ENCODE peak calls at places on chromosomes 7 and 10, in seven cellular contexts. D is K562, G is SK-N-SH, X is H1, I is HCT116, S is GM12878, B is HepG2. H is an unnamed sample.

GRCh38 chr10:7550038-7550437 is 116.7 kb downstream of the ITIH5 start:
- DNase-seq in D (no peak), G (no peak), X (no peak), I (no peak), S (no peak), B (no peak), H (no peak)

GRCh38 chr7:128904381-128905197 is 5.9 kb downstream of the KCP start:
- DNase-seq in D (peak), G (peak), X (no peak), I (peak), S (peak), B (peak), H (peak)

GRCh38 chr7:43119371-43120069 is 7.1 kb downstream of the HECW1 start:
- DNase-seq in D (no peak), G (no peak), X (no peak), I (no peak), S (no peak), B (no peak), H (no peak)

GRCh38 chr7:27100601-27101187 is 1.8 kb downstream of the HOXA2 start:
- DNase-seq in D (no peak), G (no peak), X (no peak), I (no peak), S (no peak), B (no peak), H (no peak)

GRCh38 chr7:120874722-120875121 is 16.8 kb upstream of the TSPAN12 start:
- DNase-seq in D (no peak), G (no peak), X (no peak), I (no peak), S (no peak), B (no peak), H (no peak)

GRCh38 chr7:30920584-30921539 is 9.2 kb downstream of the AQP1 start:
- DNase-seq in D (peak), G (peak), X (no peak), I (no peak), S (no peak), B (no peak), H (no peak)

GRCh38 chr10:7561216-7561893 is 105.4 kb downstream of the ITIH5 start:
- DNase-seq in D (no peak), G (no peak), X (no peak), I (no peak), S (no peak), B (peak), H (no peak)

GRCh38 chr10:123582084-123582989 is 83.8 kb upstream of the GPR26 start:
- DNase-seq in D (peak), G (peak), X (peak), I (peak), S (no peak), B (peak), H (peak)

GRCh38 chr10:89213191-89213808 is 6.2 kb upstream of the CH25H start:
- DNase-seq in D (peak), G (peak), X (no peak), I (no peak), S (no peak), B (peak), H (peak)

GRCh38 chr10:96295475-96295874 is 8.8 kb upstream of the DNTT start:
- DNase-seq in D (no peak), G (no peak), X (no peak), I (no peak), S (no peak), B (no peak), H (no peak)

GRCh38 chr10:96288151-96288621 is 16.0 kb upstream of the DNTT start:
- DNase-seq in D (no peak), G (no peak), X (no peak), I (no peak), S (peak), B (no peak), H (no peak)

GRCh38 chr10:96289218-96289910 is 14.9 kb upstream of the DNTT start:
- DNase-seq in D (no peak), G (no peak), X (no peak), I (no peak), S (no peak), B (no peak), H (peak)

GRCh38 chr10:96290368-96291133 is 13.7 kb upstream of the DNTT start:
- DNase-seq in D (no peak), G (no peak), X (no peak), I (no peak), S (peak), B (no peak), H (no peak)

DNA sequence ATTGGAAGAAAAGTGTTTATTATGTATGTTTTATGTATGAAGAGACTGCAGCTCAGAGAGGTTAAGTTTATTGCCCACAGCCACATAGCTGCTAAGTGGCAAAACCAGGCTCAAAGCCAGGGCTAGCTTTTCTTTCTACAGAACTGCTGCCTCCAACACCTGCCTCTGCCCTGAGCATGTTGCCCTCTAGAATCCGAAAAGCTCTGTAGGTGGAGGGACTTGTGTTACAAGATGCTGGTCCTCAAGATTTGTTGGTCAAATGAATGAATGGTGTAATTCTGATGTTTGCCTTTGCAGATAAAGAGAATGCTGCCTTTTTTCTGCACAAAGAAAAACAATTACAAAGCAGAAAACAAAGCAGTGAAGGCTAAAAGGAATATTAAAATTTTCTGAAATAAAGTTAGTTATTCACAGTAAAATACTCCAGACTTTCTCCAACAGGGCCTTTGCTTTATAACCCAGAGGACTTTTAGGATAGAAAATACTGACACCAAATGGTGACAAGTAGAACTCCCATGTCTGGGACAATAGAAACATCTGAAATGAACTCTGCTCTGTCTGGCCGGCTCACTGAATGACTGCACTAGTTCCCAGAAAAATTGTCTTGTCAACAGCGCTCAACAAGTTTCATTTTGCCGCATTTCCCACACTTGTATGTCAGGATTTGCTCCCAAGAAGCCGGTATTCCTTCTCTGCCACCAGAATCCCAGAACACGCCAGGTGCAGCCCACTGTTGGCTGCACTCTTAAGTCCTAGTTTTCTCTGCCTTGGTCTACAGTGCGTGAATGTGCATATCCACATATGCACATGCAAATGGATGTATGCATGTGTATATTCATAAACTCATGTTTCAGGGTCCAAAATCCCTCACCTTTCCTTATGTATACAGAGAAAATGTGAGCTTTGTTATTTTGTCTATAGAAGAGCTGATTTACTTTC is 11.0 kb upstream of the DNTT start:
- DNase-seq in D (peak), G (peak), X (no peak), I (peak), S (no peak), B (peak), H (peak)
- TF ChIP-seq JUND in D (no peak), G (no peak), X (no peak), I (no peak), S (no peak), B (no peak), H (no peak)

GRCh38 chr7:123609883-123610239 is 8.2 kb downstream of the ASB15 start:
- DNase-seq in D (no peak), G (no peak), X (no peak), I (no peak), S (no peak), B (no peak), H (no peak)
- TF ChIP-seq JUND in D (no peak), G (no peak), X (no peak), I (no peak), S (no peak), B (no peak), H (no peak)

DNA sequence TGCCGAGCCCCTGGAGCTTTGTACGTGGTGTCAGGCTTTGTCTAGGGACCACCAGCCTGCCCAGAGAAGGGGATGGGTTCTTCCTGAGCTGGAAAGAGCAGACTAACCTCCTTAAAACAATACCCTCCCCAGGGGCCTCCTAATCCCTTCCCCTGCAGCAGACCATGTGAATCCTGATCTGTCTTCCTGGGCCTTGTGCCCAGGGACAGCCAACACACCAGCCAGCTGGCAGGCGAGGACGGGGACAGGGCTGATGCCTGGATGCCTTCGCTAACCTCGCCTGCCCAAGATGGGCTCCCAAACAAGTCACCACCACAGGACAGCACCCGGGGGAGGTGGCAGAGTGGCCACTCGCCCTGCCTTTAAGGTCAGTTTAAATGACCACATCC is 17.6 kb downstream of the PODXL start:
- DNase-seq in D (no peak), G (no peak), X (no peak), I (no peak), S (no peak), B (no peak), H (no peak)
- TF ChIP-seq JUND in D (no peak), G (no peak), X (no peak), I (no peak), S (no peak), B (no peak), H (no peak)

DNA sequence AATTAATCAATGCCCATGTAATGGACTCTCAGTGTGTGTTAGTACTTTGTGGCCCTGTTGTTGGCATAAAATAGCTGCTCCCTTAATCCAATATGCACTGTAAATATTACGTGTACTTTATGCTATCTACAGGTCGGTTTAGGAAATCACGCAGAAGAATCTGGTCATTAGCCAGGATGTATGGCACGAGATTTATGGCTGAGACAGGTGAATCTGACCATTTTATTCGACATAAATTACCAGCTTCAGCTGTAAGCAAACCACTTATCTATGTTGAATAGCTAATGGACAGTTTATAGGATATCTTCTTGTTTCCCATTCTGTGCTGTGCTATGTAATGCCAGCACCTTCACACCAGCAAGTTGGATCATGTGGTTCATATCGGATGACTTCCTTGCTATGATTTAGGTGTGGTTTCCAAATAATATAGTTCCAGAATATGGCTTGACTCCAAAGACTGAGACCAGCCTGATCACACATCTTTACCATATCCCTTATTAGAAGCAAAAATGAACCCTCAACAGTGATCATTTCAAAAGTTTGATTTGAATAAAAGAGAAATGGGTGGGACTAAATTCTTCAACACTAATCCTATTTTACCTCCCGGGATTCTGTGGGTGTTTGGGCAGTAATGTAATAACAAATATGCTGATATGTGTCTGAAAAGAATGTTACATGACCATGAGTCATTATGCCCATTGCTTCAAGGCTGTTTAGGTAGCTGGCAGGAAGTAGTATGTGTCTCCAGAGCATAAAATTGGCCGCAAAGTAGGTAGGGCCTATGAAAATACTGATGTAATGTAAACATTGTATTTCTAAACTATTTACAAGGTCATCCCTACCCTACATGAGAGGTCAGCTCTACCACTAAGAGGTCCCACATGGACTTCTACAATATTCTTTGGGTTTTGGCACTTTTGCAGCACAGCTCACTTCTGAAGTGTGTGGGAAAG is 301.6 kb downstream of the AHR start:
- DNase-seq in D (no peak), G (no peak), X (no peak), I (no peak), S (no peak), B (peak), H (peak)
- TF ChIP-seq JUND in D (no peak), G (no peak), X (no peak), I (no peak), S (no peak), B (no peak), H (peak)

GRCh38 chr10:84289521-84290200 is 38.7 kb upstream of the CCSER2 start:
- DNase-seq in D (no peak), G (no peak), X (no peak), I (no peak), S (no peak), B (no peak), H (no peak)

GRCh38 chr10:84292502-84292901 is 35.9 kb upstream of the CCSER2 start:
- DNase-seq in D (no peak), G (no peak), X (no peak), I (no peak), S (no peak), B (no peak), H (no peak)

GRCh38 chr10:84291389-84291788 is 37.0 kb upstream of the CCSER2 start:
- DNase-seq in D (peak), G (no peak), X (no peak), I (no peak), S (no peak), B (peak), H (peak)

GRCh38 chr10:84288151-84288550 is 40.2 kb upstream of the CCSER2 start:
- DNase-seq in D (no peak), G (no peak), X (no peak), I (no peak), S (no peak), B (no peak), H (no peak)

GRCh38 chr10:84290235-84290634 is 38.2 kb upstream of the CCSER2 start:
- DNase-seq in D (no peak), G (no peak), X (no peak), I (no peak), S (no peak), B (no peak), H (no peak)
- TF ChIP-seq JUND in D (no peak), G (no peak), X (no peak), I (no peak), S (no peak), B (no peak), H (no peak)

GRCh38 chr10:4046722-4047354 is 261.8 kb upstream of the KLF6 start:
- DNase-seq in D (no peak), G (no peak), X (no peak), I (no peak), S (no peak), B (no peak), H (no peak)
- TF ChIP-seq JUND in D (no peak), G (no peak), X (no peak), I (no peak), S (no peak), B (no peak), H (no peak)

DNA sequence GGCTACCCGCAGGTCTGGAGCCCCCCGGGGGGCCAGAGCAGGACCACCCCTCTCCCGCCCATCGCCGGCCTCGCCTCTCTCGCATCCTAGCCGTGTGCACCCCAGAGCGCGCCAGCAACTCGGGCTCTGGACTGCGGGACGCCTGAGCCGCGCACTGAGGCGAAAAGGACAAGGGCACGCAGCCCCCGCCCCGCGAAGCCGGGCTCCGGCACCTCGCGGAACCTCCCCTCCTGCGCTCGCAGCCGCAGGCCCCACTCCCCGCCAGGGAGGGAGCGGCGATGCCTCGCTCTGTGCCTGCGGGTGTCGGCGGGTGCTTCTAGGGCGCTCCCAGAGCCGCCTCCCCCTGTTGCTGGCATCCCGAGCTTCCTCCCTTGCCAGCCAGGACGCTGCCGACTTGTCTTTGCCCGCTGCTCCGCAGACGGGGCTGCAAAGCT is at the start of gene ITGB8:
- DNase-seq in D (no peak), G (peak), X (no peak), I (no peak), S (no peak), B (no peak), H (peak)
- TF ChIP-seq JUND in D (no peak), G (no peak), X (no peak), I (no peak), S (no peak), B (no peak), H (no peak)

GRCh38 chr10:90373911-90374310 is 483.9 kb downstream of the HTR7 start:
- DNase-seq in D (no peak), G (no peak), X (no peak), I (no peak), S (no peak), B (no peak), H (no peak)

DNA sequence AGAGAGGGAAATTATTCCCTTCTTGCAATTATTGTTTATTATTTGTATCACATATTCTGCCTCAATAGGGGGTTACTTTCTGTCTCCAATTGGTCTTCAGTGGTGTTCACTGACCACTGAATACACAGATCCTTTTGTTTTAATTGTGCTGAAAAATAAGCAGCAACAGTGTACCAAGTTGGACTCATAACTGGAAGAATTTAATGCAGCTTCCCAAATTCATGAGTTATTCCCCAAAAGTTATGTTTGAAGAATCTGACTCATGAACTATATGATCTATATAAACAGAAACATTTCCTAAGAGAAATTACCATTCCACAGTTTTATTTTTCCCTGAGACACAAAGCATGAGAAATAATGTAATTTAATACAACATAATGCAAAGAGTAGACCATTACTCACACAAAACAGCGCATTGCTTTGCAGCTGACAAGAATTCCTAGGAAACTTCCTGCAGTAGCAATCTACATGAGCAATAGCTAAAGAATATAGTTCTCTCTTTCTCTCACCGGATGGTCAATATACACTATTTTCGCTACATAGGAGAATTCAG is 479.2 kb downstream of the HTR7 start:
- DNase-seq in D (no peak), G (no peak), X (no peak), I (no peak), S (no peak), B (no peak), H (no peak)
- TF ChIP-seq JUND in D (no peak), G (no peak), X (no peak), I (no peak), S (no peak), B (no peak), H (no peak)

GRCh38 chr10:6145979-6146432 is 56.7 kb upstream of the PFKFB3 start:
- DNase-seq in D (no peak), G (no peak), X (no peak), I (no peak), S (no peak), B (no peak), H (no peak)
- TF ChIP-seq JUND in D (no peak), G (no peak), X (no peak), I (no peak), S (no peak), B (no peak), H (no peak)

H was measured in T47D.